ENCODE peak calls at places on chromosomes 16 and 17, in ten cellular contexts. B is sigmoid colon, J is transverse colon, S is endothelial cell of umbilical vein, Y is SK-N-SH, F is GM12878, L is HCT116, R is breast epithelium, T is HepG2, C is HL-60. X is an unnamed sample.

GRCh38 chr17:31433091-31433790 is 41.8 kb downstream of the RAB11FIP4 start:
- DNase-seq in B (no peak), J (no peak), S (peak), Y (no peak), F (no peak), L (no peak), R (no peak), T (no peak), C (peak), X (no peak)

GRCh38 chr17:6314311-6314710 is 120.6 kb downstream of the AIPL1 start:
- DNase-seq in B (no peak), J (no peak), S (no peak), Y (no peak), F (no peak), L (no peak), R (no peak), T (no peak), C (no peak), X (no peak)

GRCh38 chr17:193841-194806 is 12.7 kb upstream of the DOC2B start:
- DNase-seq in B (no peak), J (no peak), S (no peak), Y (no peak), F (no peak), L (no peak), R (no peak), T (peak), C (no peak), X (no peak)

GRCh38 chr16:19700319-19700781 is 17.7 kb downstream of the KNOP1 start:
- DNase-seq in B (no peak), J (peak), S (peak), Y (no peak), F (no peak), L (no peak), R (peak), T (peak), C (no peak), X (peak)

GRCh38 chr17:71438631-71439146 is 682.1 kb upstream of the SOX9 start:
- DNase-seq in B (no peak), J (no peak), S (peak), Y (peak), F (no peak), L (peak), R (no peak), T (peak), C (no peak), X (no peak)

GRCh38 chr17:13864551-13864950 is 204.8 kb upstream of the COX10 start:
- DNase-seq in B (no peak), J (no peak), S (no peak), Y (no peak), F (no peak), L (no peak), R (no peak), T (no peak), C (peak), X (no peak)

GRCh38 chr16:81493755-81494433 is 49.3 kb downstream of the CMIP start:
- DNase-seq in B (no peak), J (peak), S (peak), Y (no peak), F (no peak), L (peak), R (peak), T (peak), C (no peak), X (peak)

GRCh38 chr17:70613681-70614080 is 444.3 kb downstream of the KCNJ2 start:
- DNase-seq in B (no peak), J (no peak), S (no peak), Y (no peak), F (no peak), L (no peak), R (no peak), T (no peak), C (no peak), X (no peak)

GRCh38 chr16:48611329-48612137 is 1.6 kb upstream of the N4BP1 start:
- DNase-seq in B (no peak), J (peak), S (no peak), Y (no peak), F (peak), L (no peak), R (no peak), T (peak), C (peak), X (no peak)

GRCh38 chr17:21132428-21132827 is 5.7 kb downstream of the DHRS7B start:
- DNase-seq in B (no peak), J (no peak), S (no peak), Y (no peak), F (no peak), L (no peak), R (no peak), T (no peak), C (peak), X (no peak)

GRCh38 chr17:32281011-32281451 is 15.4 kb downstream of the RHBDL3 start:
- DNase-seq in B (no peak), J (no peak), S (peak), Y (no peak), F (no peak), L (no peak), R (no peak), T (no peak), C (no peak), X (peak)

GRCh38 chr16:29665294-29666077 is 2.4 kb downstream of the SPN start:
- DNase-seq in B (no peak), J (no peak), S (no peak), Y (no peak), F (no peak), L (no peak), R (no peak), T (no peak), C (peak), X (no peak)

GRCh38 chr17:57355090-57355859 is 99.0 kb downstream of the MSI2 start:
- DNase-seq in B (no peak), J (peak), S (no peak), Y (no peak), F (no peak), L (no peak), R (no peak), T (no peak), C (no peak), X (no peak)

GRCh38 chr17:70028397-70028796 is 46.6 kb upstream of the KCNJ16 start:
- DNase-seq in B (no peak), J (no peak), S (no peak), Y (no peak), F (no peak), L (no peak), R (no peak), T (no peak), C (no peak), X (no peak)

GRCh38 chr17:66054242-66054641 is 137.7 kb downstream of the CEP112 start:
- DNase-seq in B (no peak), J (no peak), S (no peak), Y (no peak), F (no peak), L (no peak), R (no peak), T (no peak), C (no peak), X (no peak)

GRCh38 chr16:87855852-87856715 is 13.2 kb downstream of the SLC7A5 start:
- DNase-seq in B (peak), J (peak), S (no peak), Y (peak), F (no peak), L (no peak), R (no peak), T (peak), C (no peak), X (peak)

GRCh38 chr16:35188288-35189155 is 1729.1 kb downstream of the TP53TG3F start:
- DNase-seq in B (no peak), J (no peak), S (no peak), Y (peak), F (no peak), L (no peak), R (no peak), T (peak), C (peak), X (no peak)

GRCh38 chr17:7862692-7863437 is 5.1 kb downstream of the CYB5D1 start:
- DNase-seq in B (peak), J (peak), S (peak), Y (peak), F (no peak), L (no peak), R (no peak), T (peak), C (no peak), X (peak)

GRCh38 chr17:7042507-7043194 is 1.2 kb downstream of the SLC16A11 start:
- DNase-seq in B (no peak), J (no peak), S (no peak), Y (peak), F (no peak), L (no peak), R (no peak), T (no peak), C (no peak), X (no peak)

GRCh38 chr17:64411999-64412771 is 21.5 kb upstream of the PECAM1 start:
- DNase-seq in B (peak), J (peak), S (peak), Y (no peak), F (no peak), L (no peak), R (no peak), T (no peak), C (peak), X (no peak)

GRCh38 chr17:82022310-82022980 is at the start of gene CENPX:
- DNase-seq in B (no peak), J (no peak), S (no peak), Y (no peak), F (no peak), L (no peak), R (no peak), T (no peak), C (no peak), X (no peak)

GRCh38 chr17:62562656-62563055 is 64.8 kb upstream of the MRC2 start:
- DNase-seq in B (no peak), J (peak), S (peak), Y (no peak), F (no peak), L (peak), R (no peak), T (peak), C (no peak), X (no peak)
- TF ChIP-seq POLR2AphosphoS5 in B (no peak), J (no peak), S (no peak), Y (peak), F (no peak), L (peak), R (no peak), T (no peak), C (no peak), X (no peak)

DNA sequence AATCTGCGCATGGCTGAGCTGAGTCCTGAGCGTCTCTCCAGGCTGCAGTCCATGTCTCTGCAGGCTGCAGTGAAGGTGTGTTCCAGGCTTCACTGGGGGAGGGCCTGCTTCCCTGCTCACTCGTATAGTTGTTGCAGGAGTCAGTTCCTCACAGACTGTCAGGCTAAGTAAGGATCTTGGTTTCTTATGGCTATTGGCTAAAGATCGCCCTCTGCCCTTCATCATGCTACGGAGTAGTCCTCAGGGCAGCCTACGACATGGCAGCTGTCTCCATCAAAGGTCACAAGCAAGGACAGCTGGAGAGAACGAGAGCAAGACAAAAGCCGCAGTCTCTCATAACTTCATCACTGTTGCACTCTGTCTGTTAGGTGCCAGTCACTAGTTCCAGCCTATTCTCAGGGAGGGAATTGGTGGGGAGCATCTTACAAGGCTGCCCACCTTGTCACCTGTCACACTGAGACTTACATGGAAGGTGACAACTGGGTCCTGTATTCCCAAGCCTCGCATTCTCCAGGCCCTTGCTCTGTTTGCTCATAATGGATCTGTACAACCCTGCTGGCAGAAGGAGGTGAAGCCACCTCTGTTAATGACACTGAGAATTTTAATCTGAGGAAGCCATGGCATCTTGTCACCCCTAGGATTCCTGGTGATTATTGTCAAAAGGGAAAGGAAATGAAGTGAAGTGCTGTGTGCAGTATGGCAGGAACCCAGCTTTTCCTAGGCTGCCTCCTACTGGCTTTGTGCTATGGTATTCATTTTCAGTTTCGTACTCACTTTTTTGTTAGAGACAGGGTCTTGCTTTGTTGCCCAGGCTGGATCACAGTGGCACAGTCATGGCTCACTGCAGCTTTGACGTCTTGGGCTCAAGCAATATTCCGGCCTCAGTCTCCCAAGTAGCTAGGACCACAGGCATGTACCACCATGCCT is 43.4 kb downstream of the MFSD11 start:
- DNase-seq in B (no peak), J (no peak), S (no peak), Y (no peak), F (no peak), L (no peak), R (no peak), T (no peak), C (no peak), X (no peak)
- TF ChIP-seq CTCF in B (no peak), J (no peak), S (no peak), Y (no peak), F (peak), L (peak), R (no peak), T (peak), C (no peak), X (no peak)

GRCh38 chr17:75777243-75777922 is 7.2 kb upstream of the UNK start:
- DNase-seq in B (peak), J (no peak), S (no peak), Y (no peak), F (no peak), L (no peak), R (no peak), T (no peak), C (no peak), X (no peak)
- TF ChIP-seq POLR2AphosphoS5 in B (no peak), J (no peak), S (no peak), Y (no peak), F (no peak), L (no peak), R (no peak), T (no peak), C (no peak), X (no peak)

DNA sequence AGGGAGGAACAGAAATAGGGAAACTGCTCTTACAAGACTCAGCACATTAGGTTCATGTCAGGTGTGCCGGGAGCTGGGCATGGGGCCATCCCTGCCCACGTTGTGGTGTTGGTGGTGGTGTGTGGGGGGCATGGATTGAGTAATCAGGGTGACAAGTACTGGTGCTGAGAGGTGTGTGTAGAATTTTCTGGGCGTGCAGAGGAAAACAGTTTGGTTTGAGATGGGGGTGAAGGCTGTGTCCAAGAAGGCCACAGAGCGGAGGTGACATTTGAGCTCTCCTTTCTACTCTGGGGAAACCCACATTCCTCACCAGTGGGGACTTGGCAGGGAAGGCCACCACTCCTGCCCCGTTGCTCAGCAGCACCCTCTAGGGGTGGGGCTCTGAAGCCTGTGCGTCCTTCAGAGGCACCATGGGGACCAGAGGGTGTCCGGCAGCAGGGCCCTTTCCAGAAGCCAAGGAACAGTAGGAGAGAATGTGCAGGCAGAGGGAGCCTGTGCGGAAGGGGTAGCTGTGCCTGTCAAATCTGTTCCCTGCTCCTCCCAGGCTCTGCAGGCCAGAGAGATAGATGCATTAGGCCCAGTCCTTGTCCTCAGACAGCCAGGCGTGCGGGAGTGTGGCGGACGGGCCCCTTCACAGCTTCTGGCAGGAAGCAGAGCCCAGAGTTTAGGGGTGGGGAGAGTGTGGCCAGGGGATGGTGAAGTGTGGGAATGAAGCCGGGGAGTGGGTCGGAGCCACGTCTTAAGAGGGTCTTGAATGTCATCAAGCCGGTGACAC is 48.7 kb upstream of the GSE1 start:
- DNase-seq in B (no peak), J (peak), S (no peak), Y (no peak), F (no peak), L (no peak), R (no peak), T (no peak), C (peak), X (no peak)
- TF ChIP-seq CTCF in B (peak), J (peak), S (peak), Y (peak), F (peak), L (peak), R (no peak), T (peak), C (peak), X (no peak)

DNA sequence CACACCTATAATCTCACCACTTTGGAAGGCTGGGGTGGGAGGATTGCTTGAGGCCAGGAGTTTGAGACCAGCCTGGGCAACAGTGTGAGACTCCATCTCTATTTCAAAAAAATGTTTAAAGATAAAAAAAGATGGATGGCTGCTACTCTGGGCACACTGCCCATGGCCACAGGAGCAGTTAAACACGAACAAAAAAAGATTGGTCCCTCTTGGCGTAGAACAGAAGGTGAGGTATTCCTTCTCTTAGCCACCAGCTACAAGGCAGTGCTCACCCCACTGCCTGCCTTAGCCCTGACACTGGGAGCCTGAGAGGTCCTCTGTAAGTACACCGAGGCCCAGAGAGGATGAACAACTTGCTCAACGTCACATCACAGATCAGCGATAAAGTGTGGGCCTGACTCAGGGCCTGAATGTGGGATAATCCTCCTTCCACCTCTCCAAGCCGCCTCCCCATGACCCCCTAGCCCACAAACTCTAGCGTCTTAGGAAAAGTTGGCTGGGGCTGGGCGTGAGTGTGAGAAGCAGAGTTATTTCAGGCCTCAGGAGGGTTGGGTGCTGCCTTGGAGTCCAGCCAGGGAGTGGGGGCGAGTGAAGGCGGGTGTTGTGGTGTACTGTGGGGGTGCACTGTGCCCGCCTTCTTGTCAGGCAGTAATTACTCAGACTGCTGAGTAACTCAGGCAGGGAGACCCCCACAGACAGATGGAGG is 2.3 kb upstream of the DPH1 start:
- DNase-seq in B (no peak), J (no peak), S (no peak), Y (no peak), F (no peak), L (no peak), R (no peak), T (no peak), C (no peak), X (no peak)
- TF ChIP-seq POLR2AphosphoS5 in B (no peak), J (no peak), S (no peak), Y (no peak), F (no peak), L (no peak), R (no peak), T (no peak), C (no peak), X (no peak)

GRCh38 chr16:10009691-10010090 is 172.5 kb downstream of the GRIN2A start:
- DNase-seq in B (no peak), J (no peak), S (no peak), Y (no peak), F (no peak), L (no peak), R (no peak), T (no peak), C (no peak), X (no peak)
- TF ChIP-seq CTCF in B (no peak), J (no peak), S (no peak), Y (no peak), F (no peak), L (no peak), R (no peak), T (no peak), C (no peak), X (no peak)

GRCh38 chr16:25006504-25007055 is 8.6 kb downstream of the ARHGAP17 start:
- DNase-seq in B (no peak), J (peak), S (peak), Y (peak), F (no peak), L (no peak), R (no peak), T (peak), C (peak), X (no peak)
- TF ChIP-seq POLR2AphosphoS5 in B (no peak), J (no peak), S (no peak), Y (no peak), F (no peak), L (no peak), R (no peak), T (no peak), C (no peak), X (no peak)

X was measured in prostate gland.